ENCODE peak calls at places on chromosomes 16 and 17, in six cellular contexts. One of them, this sample, is unnamed.

GRCh38 chr16:48409839-48410610 is 24.8 kb upstream of the SIAH1 start:
- DNase-seq in Caco-2: peak; percentile 87
- DNase-seq in esophagus muscularis mucosa: no peak
- DNase-seq in fibroblast of villous mesenchyme: peak; percentile 94
- DNase-seq in esophagus squamous epithelium: no peak
- DNase-seq in PC-9: peak; percentile 65
- DNase-seq in this sample: peak; percentile 63

GRCh38 chr17:29562615-29563014 is 4.2 kb downstream of the ABHD15 start:
- DNase-seq in Caco-2: no peak
- DNase-seq in esophagus muscularis mucosa: no peak
- DNase-seq in fibroblast of villous mesenchyme: no peak
- DNase-seq in esophagus squamous epithelium: no peak
- DNase-seq in PC-9: no peak
- DNase-seq in this sample: no peak

GRCh38 chr16:59635674-59636073 is 901.6 kb upstream of the GOT2 start:
- DNase-seq in Caco-2: no peak
- DNase-seq in esophagus muscularis mucosa: no peak
- DNase-seq in fibroblast of villous mesenchyme: no peak
- DNase-seq in esophagus squamous epithelium: no peak
- DNase-seq in PC-9: no peak
- DNase-seq in this sample: peak; percentile 19

GRCh38 chr17:4584125-4584834 is at the start of gene SMTNL2:
- DNase-seq in Caco-2: peak; percentile 65
- DNase-seq in esophagus muscularis mucosa: no peak
- DNase-seq in fibroblast of villous mesenchyme: no peak
- DNase-seq in esophagus squamous epithelium: no peak
- DNase-seq in PC-9: no peak
- DNase-seq in this sample: no peak

GRCh38 chr16:81469710-81470481 is 25.3 kb downstream of the CMIP start:
- DNase-seq in Caco-2: no peak
- DNase-seq in esophagus muscularis mucosa: no peak
- DNase-seq in fibroblast of villous mesenchyme: no peak
- DNase-seq in esophagus squamous epithelium: no peak
- DNase-seq in PC-9: no peak
- DNase-seq in this sample: no peak

GRCh38 chr16:87658564-87659225 is 56.4 kb downstream of the JPH3 start:
- DNase-seq in Caco-2: no peak
- DNase-seq in esophagus muscularis mucosa: no peak
- DNase-seq in fibroblast of villous mesenchyme: no peak
- DNase-seq in esophagus squamous epithelium: no peak
- DNase-seq in PC-9: no peak
- DNase-seq in this sample: no peak

GRCh38 chr17:63095879-63096278 is 129.8 kb downstream of the TANC2 start:
- DNase-seq in Caco-2: no peak
- DNase-seq in esophagus muscularis mucosa: no peak
- DNase-seq in fibroblast of villous mesenchyme: no peak
- DNase-seq in esophagus squamous epithelium: no peak
- DNase-seq in PC-9: no peak
- DNase-seq in this sample: no peak

GRCh38 chr16:19722981-19723380 is 4.9 kb downstream of the IQCK start:
- DNase-seq in Caco-2: no peak
- DNase-seq in esophagus muscularis mucosa: no peak
- DNase-seq in fibroblast of villous mesenchyme: peak; percentile 46
- DNase-seq in esophagus squamous epithelium: no peak
- DNase-seq in PC-9: no peak
- DNase-seq in this sample: no peak

GRCh38 chr17:62737513-62737912 is 70.6 kb downstream of the MARCHF10 start:
- DNase-seq in Caco-2: no peak
- DNase-seq in esophagus muscularis mucosa: no peak
- DNase-seq in fibroblast of villous mesenchyme: no peak
- DNase-seq in esophagus squamous epithelium: no peak
- DNase-seq in PC-9: no peak
- DNase-seq in this sample: no peak

GRCh38 chr17:81908793-81909192 is 2.4 kb downstream of the PCYT2 start:
- DNase-seq in Caco-2: no peak
- DNase-seq in esophagus muscularis mucosa: no peak
- DNase-seq in fibroblast of villous mesenchyme: no peak
- DNase-seq in esophagus squamous epithelium: no peak
- DNase-seq in PC-9: no peak
- DNase-seq in this sample: no peak

GRCh38 chr17:38861399-38861843 is 7.9 kb upstream of the RPL23 start:
- DNase-seq in Caco-2: no peak
- DNase-seq in esophagus muscularis mucosa: no peak
- DNase-seq in fibroblast of villous mesenchyme: no peak
- DNase-seq in esophagus squamous epithelium: no peak
- DNase-seq in PC-9: no peak
- DNase-seq in this sample: no peak

GRCh38 chr16:1469693-1470201 is 5.1 kb downstream of the CLCN7 start:
- DNase-seq in Caco-2: no peak
- DNase-seq in esophagus muscularis mucosa: no peak
- DNase-seq in fibroblast of villous mesenchyme: peak; percentile 53
- DNase-seq in esophagus squamous epithelium: no peak
- DNase-seq in PC-9: no peak
- DNase-seq in this sample: no peak

GRCh38 chr17:77110006-77110374 is 30.8 kb upstream of the SEC14L1 start:
- DNase-seq in Caco-2: no peak
- DNase-seq in esophagus muscularis mucosa: no peak
- DNase-seq in fibroblast of villous mesenchyme: peak; percentile 46
- DNase-seq in esophagus squamous epithelium: no peak
- DNase-seq in PC-9: peak; percentile 27
- DNase-seq in this sample: no peak

GRCh38 chr16:63945805-63946204 is 1176.1 kb downstream of the CDH11 start:
- DNase-seq in Caco-2: no peak
- DNase-seq in esophagus muscularis mucosa: no peak
- DNase-seq in fibroblast of villous mesenchyme: no peak
- DNase-seq in esophagus squamous epithelium: no peak
- DNase-seq in PC-9: no peak
- DNase-seq in this sample: no peak

GRCh38 chr16:85759631-85760419 is 8.9 kb upstream of the C16orf74 start:
- DNase-seq in Caco-2: no peak
- DNase-seq in esophagus muscularis mucosa: no peak
- DNase-seq in fibroblast of villous mesenchyme: no peak
- DNase-seq in esophagus squamous epithelium: no peak
- DNase-seq in PC-9: peak; percentile 71
- DNase-seq in this sample: no peak

GRCh38 chr16:56639045-56639444 is 579 bp downstream of the MT1A start:
- DNase-seq in Caco-2: no peak
- DNase-seq in esophagus muscularis mucosa: no peak
- DNase-seq in fibroblast of villous mesenchyme: no peak
- DNase-seq in esophagus squamous epithelium: no peak
- DNase-seq in PC-9: no peak
- DNase-seq in this sample: no peak

GRCh38 chr17:51346218-51346982 is 86.1 kb downstream of the UTP18 start:
- DNase-seq in Caco-2: peak; percentile 45
- DNase-seq in esophagus muscularis mucosa: no peak
- DNase-seq in fibroblast of villous mesenchyme: no peak
- DNase-seq in esophagus squamous epithelium: no peak
- DNase-seq in PC-9: no peak
- DNase-seq in this sample: no peak

GRCh38 chr17:27649929-27650328 is 18.9 kb downstream of the LGALS9 start:
- DNase-seq in Caco-2: no peak
- DNase-seq in esophagus muscularis mucosa: no peak
- DNase-seq in fibroblast of villous mesenchyme: no peak
- DNase-seq in esophagus squamous epithelium: no peak
- DNase-seq in PC-9: no peak
- DNase-seq in this sample: no peak

GRCh38 chr16:73215482-73216377 is 167.8 kb upstream of the ZFHX3 start:
- DNase-seq in Caco-2: no peak
- DNase-seq in esophagus muscularis mucosa: no peak
- DNase-seq in fibroblast of villous mesenchyme: peak; percentile 52
- DNase-seq in esophagus squamous epithelium: no peak
- DNase-seq in PC-9: no peak
- DNase-seq in this sample: no peak

GRCh38 chr17:7803981-7804380 is 30.0 kb upstream of the KDM6B start:
- DNase-seq in Caco-2: no peak
- DNase-seq in esophagus muscularis mucosa: no peak
- DNase-seq in fibroblast of villous mesenchyme: no peak
- DNase-seq in esophagus squamous epithelium: no peak
- DNase-seq in PC-9: peak; percentile 12
- DNase-seq in this sample: no peak

GRCh38 chr17:39601758-39602532 is 5.8 kb downstream of the NEUROD2 start:
- DNase-seq in Caco-2: no peak
- DNase-seq in esophagus muscularis mucosa: no peak
- DNase-seq in fibroblast of villous mesenchyme: no peak
- DNase-seq in esophagus squamous epithelium: no peak
- DNase-seq in PC-9: no peak
- DNase-seq in this sample: no peak

GRCh38 chr16:53878216-53878615 is 174.3 kb downstream of the FTO start:
- DNase-seq in Caco-2: no peak
- DNase-seq in esophagus muscularis mucosa: no peak
- DNase-seq in fibroblast of villous mesenchyme: no peak
- DNase-seq in esophagus squamous epithelium: no peak
- DNase-seq in PC-9: no peak
- DNase-seq in this sample: no peak

GRCh38 chr17:21285164-21286065 is 904 bp downstream of the MAP2K3 start:
- DNase-seq in Caco-2: no peak
- DNase-seq in esophagus muscularis mucosa: no peak
- DNase-seq in fibroblast of villous mesenchyme: peak; percentile 79
- DNase-seq in esophagus squamous epithelium: no peak
- DNase-seq in PC-9: peak; percentile 32
- DNase-seq in this sample: no peak

GRCh38 chr16:88769617-88770458 is 15.2 kb downstream of the PIEZO1 start:
- DNase-seq in Caco-2: peak; percentile 73
- DNase-seq in esophagus muscularis mucosa: no peak
- DNase-seq in fibroblast of villous mesenchyme: peak; percentile 50
- DNase-seq in esophagus squamous epithelium: no peak
- DNase-seq in PC-9: peak; percentile 80
- DNase-seq in this sample: no peak

GRCh38 chr17:41530062-41531048 is 2.2 kb upstream of the KRT19 start:
- DNase-seq in Caco-2: peak; percentile 97
- DNase-seq in esophagus muscularis mucosa: no peak
- DNase-seq in fibroblast of villous mesenchyme: peak; percentile 96
- DNase-seq in esophagus squamous epithelium: no peak
- DNase-seq in PC-9: peak; percentile 86
- DNase-seq in this sample: peak; percentile 40

DNA sequence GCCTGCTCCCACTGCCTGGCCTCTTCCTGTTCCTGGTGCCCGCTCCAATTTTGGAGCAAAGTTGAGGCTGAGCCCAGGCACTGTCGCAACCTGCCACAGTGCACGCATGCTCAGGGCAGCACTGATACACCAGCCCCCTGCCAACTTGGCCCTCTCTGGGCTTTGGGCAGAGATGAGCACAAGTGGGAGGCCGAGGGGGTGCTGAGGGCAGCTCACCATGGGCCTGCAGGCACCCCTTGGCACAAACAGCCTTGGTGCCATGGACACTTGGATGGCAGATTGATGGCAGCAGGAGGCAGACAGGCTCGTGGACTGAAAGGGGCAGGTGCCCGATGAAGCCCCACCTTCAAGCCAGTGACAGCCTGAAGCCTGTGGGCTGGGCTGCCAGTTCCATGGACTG is 42.9 kb downstream of the PIGL start:
- DNase-seq in Caco-2: no peak
- DNase-seq in esophagus muscularis mucosa: no peak
- DNase-seq in fibroblast of villous mesenchyme: no peak
- DNase-seq in esophagus squamous epithelium: no peak
- DNase-seq in PC-9: no peak
- DNase-seq in this sample: no peak
- H3K4me3 ChIP-seq in Caco-2: no peak overlapping the region
- H3K4me3 ChIP-seq in esophagus muscularis mucosa: no peak overlapping the region
- H3K4me3 ChIP-seq in fibroblast of villous mesenchyme: no peak overlapping the region
- H3K4me3 ChIP-seq in esophagus squamous epithelium: no peak overlapping the region
- H3K4me3 ChIP-seq in PC-9: no peak overlapping the region
- H3K4me3 ChIP-seq in this sample: no peak overlapping the region

DNA sequence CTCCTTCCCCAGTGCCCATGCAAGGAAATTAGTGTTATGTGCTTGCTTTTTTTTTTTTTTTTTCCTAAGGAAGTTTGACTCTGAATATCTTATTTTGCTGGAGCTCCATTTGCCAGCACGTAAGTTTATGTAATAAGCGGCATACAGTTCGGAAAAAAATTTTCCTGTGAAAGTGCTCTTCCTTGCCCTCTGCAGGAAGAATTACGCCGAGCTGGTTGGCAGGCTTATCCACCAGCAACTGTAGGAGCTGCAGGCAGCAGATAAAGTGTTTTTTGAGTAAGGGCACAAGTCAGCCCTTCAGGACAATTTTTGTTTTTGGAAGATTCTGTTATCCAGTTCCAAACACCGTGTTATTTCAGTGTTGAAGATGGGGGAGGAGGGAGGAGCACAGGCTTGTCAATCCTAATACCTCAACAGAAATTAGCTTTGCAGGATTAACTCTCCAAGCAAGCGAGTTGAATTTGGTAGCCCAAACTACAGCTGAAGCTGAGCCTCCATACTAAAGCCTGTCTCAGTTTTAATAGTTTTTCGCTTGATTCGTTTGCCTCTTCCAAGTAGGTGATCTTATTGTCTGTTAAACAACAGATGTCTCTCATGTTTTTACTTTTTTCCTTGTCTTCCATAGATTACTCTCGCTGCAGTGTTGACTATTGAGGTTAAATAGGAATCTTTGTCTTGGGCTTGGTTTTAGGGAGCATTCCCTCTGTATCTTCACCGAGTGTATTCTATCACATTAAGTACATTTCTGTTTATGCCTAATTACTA is 1.1 kb downstream of the SPECC1 start:
- DNase-seq in Caco-2: no peak
- DNase-seq in esophagus muscularis mucosa: no peak
- DNase-seq in fibroblast of villous mesenchyme: peak; percentile 68
- DNase-seq in esophagus squamous epithelium: no peak
- DNase-seq in PC-9: peak; percentile 60
- DNase-seq in this sample: peak; percentile 21
- TF ChIP-seq CTCF in Caco-2: peak; percentile 63
- TF ChIP-seq CTCF in esophagus muscularis mucosa: peak; percentile 46
- TF ChIP-seq CTCF in fibroblast of villous mesenchyme: peak; percentile 56
- TF ChIP-seq CTCF in esophagus squamous epithelium: peak; percentile 27
- TF ChIP-seq CTCF in PC-9: peak; percentile 55
- TF ChIP-seq CTCF in this sample: peak; percentile 42

DNA sequence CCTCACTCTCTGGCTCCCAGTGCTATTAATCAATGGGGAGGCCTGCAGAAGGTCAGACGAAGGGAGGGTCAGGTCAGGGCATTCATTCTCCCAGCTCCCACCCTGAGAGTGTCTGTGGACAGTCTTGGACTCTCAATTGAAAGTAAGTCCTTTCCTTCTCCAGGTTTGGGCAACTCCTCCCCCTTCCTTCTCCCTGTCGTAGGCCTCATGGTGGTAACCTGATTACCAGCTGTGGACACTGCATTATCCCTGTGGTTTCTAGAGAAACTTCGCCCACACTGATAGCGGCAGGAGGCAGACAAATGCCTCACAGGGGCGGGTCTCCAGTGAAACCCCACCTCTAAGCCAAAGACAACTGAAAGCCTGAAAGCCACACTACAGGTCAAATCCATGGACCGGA is 57.7 kb upstream of the SLC25A19 start:
- DNase-seq in Caco-2: peak; percentile 52
- DNase-seq in esophagus muscularis mucosa: no peak
- DNase-seq in fibroblast of villous mesenchyme: peak; percentile 78
- DNase-seq in esophagus squamous epithelium: no peak
- DNase-seq in PC-9: peak; percentile 36
- DNase-seq in this sample: no peak
- H3K4me3 ChIP-seq in Caco-2: no peak overlapping the region
- H3K4me3 ChIP-seq in esophagus muscularis mucosa: no peak overlapping the region
- H3K4me3 ChIP-seq in fibroblast of villous mesenchyme: no peak overlapping the region
- H3K4me3 ChIP-seq in esophagus squamous epithelium: no peak overlapping the region
- H3K4me3 ChIP-seq in PC-9: no peak overlapping the region
- H3K4me3 ChIP-seq in this sample: no peak overlapping the region

DNA sequence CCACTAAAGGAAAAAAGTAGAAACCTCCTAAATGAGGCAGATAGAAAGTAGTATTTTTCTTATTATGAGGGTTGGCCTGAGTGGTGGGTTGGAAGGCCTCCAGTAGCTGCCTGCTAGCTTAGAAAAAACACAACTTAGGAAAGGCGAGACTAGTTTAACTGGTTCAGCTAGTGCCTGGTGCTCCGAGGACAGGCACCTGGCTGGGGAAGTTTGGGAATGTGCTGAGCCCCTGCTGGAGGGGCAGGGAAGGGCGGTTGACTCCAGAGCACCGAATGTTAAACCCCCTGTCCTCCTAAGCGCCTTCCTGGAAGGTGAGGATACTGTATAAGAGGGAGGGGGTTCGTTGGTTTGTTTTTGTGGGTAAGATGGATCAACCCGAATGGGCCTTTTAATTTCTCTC is 19.9 kb downstream of the LDHD start:
- DNase-seq in Caco-2: peak; percentile 85
- DNase-seq in esophagus muscularis mucosa: no peak
- DNase-seq in fibroblast of villous mesenchyme: no peak
- DNase-seq in esophagus squamous epithelium: no peak
- DNase-seq in PC-9: peak; percentile 77
- DNase-seq in this sample: no peak
- TF ChIP-seq CTCF in Caco-2: peak; percentile 79
- TF ChIP-seq CTCF in esophagus muscularis mucosa: no peak
- TF ChIP-seq CTCF in fibroblast of villous mesenchyme: peak; percentile 31
- TF ChIP-seq CTCF in esophagus squamous epithelium: peak; percentile 68
- TF ChIP-seq CTCF in PC-9: peak; percentile 80
- TF ChIP-seq CTCF in this sample: peak; percentile 15

This sample was measured in AG04449.